ENCODE peak calls at places on chromosomes 3 and 15, in five cellular contexts. One of them, this sample, is unnamed.
A peak's percentile ranks its signal among the peaks of the same experiment; 100 is the strongest.

GRCh38 chr3:177306252-177306651 is 109.0 kb upstream of the TBL1XR1 start:
- DNase-seq in stomach: no peak
- DNase-seq in sigmoid colon: no peak
- DNase-seq in GM12878: no peak
- DNase-seq in GM23338: no peak
- DNase-seq in this sample: no peak

GRCh38 chr15:100008258-100008657 is 275.0 kb upstream of the LYSMD4 start:
- DNase-seq in stomach: no peak
- DNase-seq in sigmoid colon: no peak
- DNase-seq in GM12878: no peak
- DNase-seq in GM23338: no peak
- DNase-seq in this sample: no peak

GRCh38 chr3:54874816-54875556 is 52.9 kb downstream of the LRTM1 start:
- DNase-seq in stomach: no peak
- DNase-seq in sigmoid colon: no peak
- DNase-seq in GM12878: no peak
- DNase-seq in GM23338: no peak
- DNase-seq in this sample: no peak

GRCh38 chr15:28919201-28919627 is 33.4 kb downstream of the APBA2 start:
- DNase-seq in stomach: no peak
- DNase-seq in sigmoid colon: peak; percentile 52
- DNase-seq in GM12878: no peak
- DNase-seq in GM23338: peak; percentile 35
- DNase-seq in this sample: no peak

GRCh38 chr15:98077186-98077585 is 116.7 kb downstream of the ARRDC4 start:
- DNase-seq in stomach: no peak
- DNase-seq in sigmoid colon: no peak
- DNase-seq in GM12878: no peak
- DNase-seq in GM23338: no peak
- DNase-seq in this sample: no peak

GRCh38 chr15:52733696-52734255 is 54.6 kb upstream of the ATOSA start:
- DNase-seq in stomach: no peak
- DNase-seq in sigmoid colon: no peak
- DNase-seq in GM12878: no peak
- DNase-seq in GM23338: no peak
- DNase-seq in this sample: no peak

GRCh38 chr3:5205165-5205941 is 17.8 kb downstream of the EDEM1 start:
- DNase-seq in stomach: no peak
- DNase-seq in sigmoid colon: no peak
- DNase-seq in GM12878: peak; percentile 86
- DNase-seq in GM23338: no peak
- DNase-seq in this sample: no peak

GRCh38 chr3:159007331-159007730 is 205.5 kb downstream of the MFSD1 start:
- DNase-seq in stomach: no peak
- DNase-seq in sigmoid colon: no peak
- DNase-seq in GM12878: no peak
- DNase-seq in GM23338: no peak
- DNase-seq in this sample: no peak

GRCh38 chr15:27601239-27601942 is 497.7 kb downstream of the OCA2 start:
- DNase-seq in stomach: no peak
- DNase-seq in sigmoid colon: no peak
- DNase-seq in GM12878: no peak
- DNase-seq in GM23338: no peak
- DNase-seq in this sample: no peak

GRCh38 chr3:10470666-10471336 is 34.6 kb downstream of the ATP2B2 start:
- DNase-seq in stomach: no peak
- DNase-seq in sigmoid colon: no peak
- DNase-seq in GM12878: no peak
- DNase-seq in GM23338: peak; percentile 87
- DNase-seq in this sample: no peak

GRCh38 chr3:9253327-9253726 is 3.9 kb upstream of the SRGAP3 start:
- DNase-seq in stomach: no peak
- DNase-seq in sigmoid colon: no peak
- DNase-seq in GM12878: no peak
- DNase-seq in GM23338: no peak
- DNase-seq in this sample: no peak

GRCh38 chr3:161274691-161275298 is 53.7 kb downstream of the NMD3 start:
- DNase-seq in stomach: no peak
- DNase-seq in sigmoid colon: no peak
- DNase-seq in GM12878: no peak
- DNase-seq in GM23338: peak; percentile 78
- DNase-seq in this sample: no peak
- TF ChIP-seq CTCF in stomach: no peak
- TF ChIP-seq CTCF in sigmoid colon: no peak
- TF ChIP-seq CTCF in GM12878: peak; percentile 70
- TF ChIP-seq CTCF in GM23338: peak; percentile 92
- TF ChIP-seq CTCF in this sample: peak; percentile 40

GRCh38 chr3:39099242-39099641 is 8.2 kb downstream of the GORASP1 start:
- DNase-seq in stomach: no peak
- DNase-seq in sigmoid colon: no peak
- DNase-seq in GM12878: no peak
- DNase-seq in GM23338: no peak
- DNase-seq in this sample: no peak
- TF ChIP-seq POLR2AphosphoS5 in stomach: no peak
- TF ChIP-seq POLR2AphosphoS5 in sigmoid colon: no peak
- TF ChIP-seq POLR2AphosphoS5 in GM12878: no peak
- TF ChIP-seq POLR2AphosphoS5 in GM23338: no peak
- TF ChIP-seq POLR2AphosphoS5 in this sample: no peak

GRCh38 chr3:113560845-113561623 is 28.7 kb downstream of the SIDT1 start:
- DNase-seq in stomach: no peak
- DNase-seq in sigmoid colon: no peak
- DNase-seq in GM12878: no peak
- DNase-seq in GM23338: peak; percentile 19
- DNase-seq in this sample: no peak
- H3K27ac ChIP-seq in stomach: no peak overlapping the region
- H3K27ac ChIP-seq in sigmoid colon: no peak overlapping the region
- H3K27ac ChIP-seq in GM12878: no peak overlapping the region
- H3K27ac ChIP-seq in GM23338: no peak overlapping the region
- H3K27ac ChIP-seq in this sample: no peak overlapping the region

DNA sequence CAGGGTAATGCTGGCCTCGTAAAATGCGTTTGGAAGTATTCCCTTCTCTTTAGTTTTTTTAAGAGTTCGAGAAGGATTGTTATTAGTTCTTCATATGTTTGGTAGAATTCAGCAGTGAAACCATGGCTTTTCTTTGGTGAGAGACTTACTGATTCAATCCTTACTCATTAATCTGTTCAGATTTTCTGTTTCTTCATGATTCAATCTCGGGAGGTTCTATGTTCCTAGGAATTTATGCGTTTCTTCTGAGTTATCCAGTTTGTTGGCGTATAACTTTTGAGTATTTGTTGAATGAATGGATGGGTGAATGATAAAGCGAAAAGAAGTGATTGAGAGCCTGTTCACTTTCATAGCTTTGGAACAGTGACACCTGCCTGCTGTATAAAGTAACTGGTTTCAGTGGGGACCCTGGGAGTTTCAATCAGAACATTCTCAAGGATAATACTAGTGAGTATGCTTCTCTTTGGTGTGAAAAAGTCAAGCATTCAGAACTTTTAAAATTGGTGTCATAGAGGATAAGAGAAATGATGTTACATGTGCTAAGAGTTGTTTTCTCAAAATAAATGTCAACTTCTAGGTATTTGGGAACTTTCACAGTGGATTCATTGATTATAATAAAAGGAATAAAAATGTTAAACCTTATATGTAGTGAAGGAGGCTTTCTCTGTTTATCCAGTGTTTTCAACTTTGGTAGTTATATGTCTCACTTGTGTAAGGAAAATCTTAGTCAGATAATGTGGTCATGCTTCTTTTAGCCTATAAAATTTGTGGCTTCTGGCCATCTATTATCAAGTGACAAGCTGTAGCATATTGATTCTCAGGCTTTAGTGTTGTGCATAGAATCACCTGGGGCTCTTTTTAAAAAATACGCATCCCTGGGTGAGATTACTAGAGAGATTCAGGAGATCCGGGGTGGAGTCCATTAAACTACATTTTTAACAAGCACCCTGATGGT is 11.7 kb downstream of the LRCH3 start:
- DNase-seq in stomach: no peak
- DNase-seq in sigmoid colon: no peak
- DNase-seq in GM12878: no peak
- DNase-seq in GM23338: peak; percentile 52
- DNase-seq in this sample: no peak
- TF ChIP-seq CTCF in stomach: no peak
- TF ChIP-seq CTCF in sigmoid colon: no peak
- TF ChIP-seq CTCF in GM12878: peak; percentile 27
- TF ChIP-seq CTCF in GM23338: peak; percentile 59
- TF ChIP-seq CTCF in this sample: no peak

GRCh38 chr3:156816091-156816793 is 9.9 kb upstream of the LEKR1 start:
- DNase-seq in stomach: peak; percentile 43
- DNase-seq in sigmoid colon: peak; percentile 69
- DNase-seq in GM12878: no peak
- DNase-seq in GM23338: peak; percentile 49
- DNase-seq in this sample: no peak
- TF ChIP-seq POLR2AphosphoS5 in stomach: peak; percentile 51
- TF ChIP-seq POLR2AphosphoS5 in sigmoid colon: no peak
- TF ChIP-seq POLR2AphosphoS5 in GM12878: peak; percentile 19
- TF ChIP-seq POLR2AphosphoS5 in GM23338: no peak
- TF ChIP-seq POLR2AphosphoS5 in this sample: no peak

GRCh38 chr3:72625616-72626337 is 222.5 kb downstream of the SHQ1 start:
- DNase-seq in stomach: no peak
- DNase-seq in sigmoid colon: no peak
- DNase-seq in GM12878: no peak
- DNase-seq in GM23338: no peak
- DNase-seq in this sample: no peak
- H3K27ac ChIP-seq in stomach: no peak overlapping the region
- H3K27ac ChIP-seq in sigmoid colon: no peak overlapping the region
- H3K27ac ChIP-seq in GM12878: no peak overlapping the region
- H3K27ac ChIP-seq in GM23338: no peak overlapping the region
- H3K27ac ChIP-seq in this sample: no peak overlapping the region